ENCODE peak calls at places on chromosomes 1 and 21, in six cellular contexts. One of them, this sample, is unnamed. For H3K4me1, the result is how much of the 10 kb centered on the place peaks cover.

GRCh38 chr1:89633103-89633744 is at the start of gene LRRC8C:
- DNase-seq in vagina: no peak
- DNase-seq in right lobe of liver: no peak
- DNase-seq in OCI-LY7: peak
- DNase-seq in fibroblast of lung: peak
- DNase-seq in Karpas-422: peak
- DNase-seq in this sample: peak

GRCh38 chr1:172460901-172461315 is 17.0 kb upstream of the PIGC start:
- DNase-seq in vagina: no peak
- DNase-seq in right lobe of liver: no peak
- DNase-seq in OCI-LY7: no peak
- DNase-seq in fibroblast of lung: no peak
- DNase-seq in Karpas-422: no peak
- DNase-seq in this sample: no peak

GRCh38 chr1:227889047-227889862 is 58.5 kb downstream of the WNT9A start:
- DNase-seq in vagina: peak
- DNase-seq in right lobe of liver: no peak
- DNase-seq in OCI-LY7: no peak
- DNase-seq in fibroblast of lung: no peak
- DNase-seq in Karpas-422: no peak
- DNase-seq in this sample: no peak

GRCh38 chr1:59690531-59690930 is 124.2 kb upstream of the HOOK1 start:
- DNase-seq in vagina: no peak
- DNase-seq in right lobe of liver: no peak
- DNase-seq in OCI-LY7: no peak
- DNase-seq in fibroblast of lung: no peak
- DNase-seq in Karpas-422: no peak
- DNase-seq in this sample: no peak

GRCh38 chr1:167763525-167764220 is 41.9 kb downstream of the MPZL1 start:
- DNase-seq in vagina: no peak
- DNase-seq in right lobe of liver: no peak
- DNase-seq in OCI-LY7: no peak
- DNase-seq in fibroblast of lung: no peak
- DNase-seq in Karpas-422: no peak
- DNase-seq in this sample: no peak

GRCh38 chr1:15352122-15352957 is 57.3 kb upstream of the EFHD2 start:
- DNase-seq in vagina: no peak
- DNase-seq in right lobe of liver: no peak
- DNase-seq in OCI-LY7: no peak
- DNase-seq in fibroblast of lung: peak
- DNase-seq in Karpas-422: no peak
- DNase-seq in this sample: peak

GRCh38 chr1:21366288-21366687 is 73.6 kb upstream of the NBPF3 start:
- DNase-seq in vagina: no peak
- DNase-seq in right lobe of liver: no peak
- DNase-seq in OCI-LY7: no peak
- DNase-seq in fibroblast of lung: no peak
- DNase-seq in Karpas-422: no peak
- DNase-seq in this sample: no peak

GRCh38 chr21:18030248-18030647 is 211.1 kb upstream of the C21orf91 start:
- DNase-seq in vagina: no peak
- DNase-seq in right lobe of liver: no peak
- DNase-seq in OCI-LY7: no peak
- DNase-seq in fibroblast of lung: no peak
- DNase-seq in Karpas-422: no peak
- DNase-seq in this sample: no peak

GRCh38 chr21:45954271-45954670 is 27.3 kb upstream of the COL6A1 start:
- DNase-seq in vagina: no peak
- DNase-seq in right lobe of liver: no peak
- DNase-seq in OCI-LY7: no peak
- DNase-seq in fibroblast of lung: peak
- DNase-seq in Karpas-422: no peak
- DNase-seq in this sample: no peak

GRCh38 chr21:41691205-41692203 is 75.3 kb downstream of the RIPK4 start:
- DNase-seq in vagina: no peak
- DNase-seq in right lobe of liver: no peak
- DNase-seq in OCI-LY7: no peak
- DNase-seq in fibroblast of lung: no peak
- DNase-seq in Karpas-422: no peak
- DNase-seq in this sample: peak

GRCh38 chr21:16983425-16983824 is 529.4 kb upstream of the CXADR start:
- DNase-seq in vagina: no peak
- DNase-seq in right lobe of liver: no peak
- DNase-seq in OCI-LY7: no peak
- DNase-seq in fibroblast of lung: no peak
- DNase-seq in Karpas-422: no peak
- DNase-seq in this sample: no peak

GRCh38 chr1:117710710-117711109 is 104.9 kb downstream of the TENT5C start:
- DNase-seq in vagina: no peak
- DNase-seq in right lobe of liver: no peak
- DNase-seq in OCI-LY7: peak
- DNase-seq in fibroblast of lung: no peak
- DNase-seq in Karpas-422: peak
- DNase-seq in this sample: peak

GRCh38 chr1:91744973-91745648 is 140.8 kb downstream of the TGFBR3 start:
- DNase-seq in vagina: peak
- DNase-seq in right lobe of liver: peak
- DNase-seq in OCI-LY7: no peak
- DNase-seq in fibroblast of lung: peak
- DNase-seq in Karpas-422: no peak
- DNase-seq in this sample: no peak

GRCh38 chr1:204228896-204229295 is 15.1 kb upstream of the GOLT1A start:
- DNase-seq in vagina: no peak
- DNase-seq in right lobe of liver: no peak
- DNase-seq in OCI-LY7: no peak
- DNase-seq in fibroblast of lung: no peak
- DNase-seq in Karpas-422: no peak
- DNase-seq in this sample: no peak

GRCh38 chr1:154325583-154326545 is 539 bp downstream of the ATP8B2 start:
- DNase-seq in vagina: no peak
- DNase-seq in right lobe of liver: no peak
- DNase-seq in OCI-LY7: peak
- DNase-seq in fibroblast of lung: peak
- DNase-seq in Karpas-422: peak
- DNase-seq in this sample: no peak

GRCh38 chr1:20723537-20724363 is 5.9 kb upstream of the KIF17 start:
- DNase-seq in vagina: peak
- DNase-seq in right lobe of liver: peak
- DNase-seq in OCI-LY7: no peak
- DNase-seq in fibroblast of lung: no peak
- DNase-seq in Karpas-422: no peak
- DNase-seq in this sample: no peak

GRCh38 chr1:213507472-213508223 is 456.6 kb downstream of the RPS6KC1 start:
- DNase-seq in vagina: no peak
- DNase-seq in right lobe of liver: no peak
- DNase-seq in OCI-LY7: no peak
- DNase-seq in fibroblast of lung: no peak
- DNase-seq in Karpas-422: no peak
- DNase-seq in this sample: no peak

GRCh38 chr1:85894651-85895050 is 186.4 kb upstream of the ZNHIT6 start:
- DNase-seq in vagina: no peak
- DNase-seq in right lobe of liver: no peak
- DNase-seq in OCI-LY7: peak
- DNase-seq in fibroblast of lung: peak
- DNase-seq in Karpas-422: peak
- DNase-seq in this sample: peak

GRCh38 chr1:216710598-216711333 is 12.5 kb downstream of the ESRRG start:
- DNase-seq in vagina: no peak
- DNase-seq in right lobe of liver: no peak
- DNase-seq in OCI-LY7: no peak
- DNase-seq in fibroblast of lung: no peak
- DNase-seq in Karpas-422: no peak
- DNase-seq in this sample: no peak

GRCh38 chr1:92476071-92476607 is 10.6 kb downstream of the GFI1 start:
- DNase-seq in vagina: no peak
- DNase-seq in right lobe of liver: no peak
- DNase-seq in OCI-LY7: peak
- DNase-seq in fibroblast of lung: no peak
- DNase-seq in Karpas-422: no peak
- DNase-seq in this sample: peak

GRCh38 chr21:38984982-38985422 is 179.3 kb downstream of the ETS2 start:
- DNase-seq in vagina: no peak
- DNase-seq in right lobe of liver: no peak
- DNase-seq in OCI-LY7: no peak
- DNase-seq in fibroblast of lung: peak
- DNase-seq in Karpas-422: no peak
- DNase-seq in this sample: peak

GRCh38 chr1:239268941-239269340 is 117.4 kb upstream of the CHRM3 start:
- DNase-seq in vagina: no peak
- DNase-seq in right lobe of liver: no peak
- DNase-seq in OCI-LY7: no peak
- DNase-seq in fibroblast of lung: no peak
- DNase-seq in Karpas-422: no peak
- DNase-seq in this sample: no peak

GRCh38 chr1:23562138-23562819 is 3.0 kb upstream of the ID3 start:
- DNase-seq in vagina: peak
- DNase-seq in right lobe of liver: peak
- DNase-seq in OCI-LY7: peak
- DNase-seq in fibroblast of lung: peak
- DNase-seq in Karpas-422: peak
- DNase-seq in this sample: peak

GRCh38 chr1:43822040-43822439 is 111.6 kb upstream of the ARTN start:
- DNase-seq in vagina: no peak
- DNase-seq in right lobe of liver: no peak
- DNase-seq in OCI-LY7: no peak
- DNase-seq in fibroblast of lung: peak
- DNase-seq in Karpas-422: no peak
- DNase-seq in this sample: no peak

GRCh38 chr1:50251592-50252165 is 143.0 kb downstream of the ELAVL4 start:
- DNase-seq in vagina: no peak
- DNase-seq in right lobe of liver: no peak
- DNase-seq in OCI-LY7: peak
- DNase-seq in fibroblast of lung: no peak
- DNase-seq in Karpas-422: peak
- DNase-seq in this sample: no peak

GRCh38 chr1:247639381-247639981 is 34.1 kb downstream of the OR2G3 start:
- DNase-seq in vagina: no peak
- DNase-seq in right lobe of liver: peak
- DNase-seq in OCI-LY7: no peak
- DNase-seq in fibroblast of lung: no peak
- DNase-seq in Karpas-422: no peak
- DNase-seq in this sample: no peak

GRCh38 chr1:230643887-230644286 is 1.6 kb downstream of the COG2 start:
- DNase-seq in vagina: no peak
- DNase-seq in right lobe of liver: no peak
- DNase-seq in OCI-LY7: peak
- DNase-seq in fibroblast of lung: no peak
- DNase-seq in Karpas-422: no peak
- DNase-seq in this sample: no peak

GRCh38 chr1:59108481-59109317 is 188.2 kb upstream of the FGGY start:
- DNase-seq in vagina: no peak
- DNase-seq in right lobe of liver: no peak
- DNase-seq in OCI-LY7: no peak
- DNase-seq in fibroblast of lung: no peak
- DNase-seq in Karpas-422: no peak
- DNase-seq in this sample: no peak

GRCh38 chr1:225888898-225889690 is at the start of gene LEFTY1:
- DNase-seq in vagina: no peak
- DNase-seq in right lobe of liver: no peak
- DNase-seq in OCI-LY7: no peak
- DNase-seq in fibroblast of lung: peak
- DNase-seq in Karpas-422: no peak
- DNase-seq in this sample: no peak
- H3K4me1 ChIP-seq in vagina: under half
- H3K4me1 ChIP-seq in right lobe of liver: half or more
- H3K4me1 ChIP-seq in OCI-LY7: under half
- H3K4me1 ChIP-seq in fibroblast of lung: under half
- H3K4me1 ChIP-seq in Karpas-422: under half
- H3K4me1 ChIP-seq in this sample: under half

GRCh38 chr1:221778535-221779142 is 36.8 kb upstream of the DUSP10 start:
- DNase-seq in vagina: no peak
- DNase-seq in right lobe of liver: no peak
- DNase-seq in OCI-LY7: no peak
- DNase-seq in fibroblast of lung: no peak
- DNase-seq in Karpas-422: no peak
- DNase-seq in this sample: peak

GRCh38 chr1:221779771-221780170 is 37.9 kb upstream of the DUSP10 start:
- DNase-seq in vagina: no peak
- DNase-seq in right lobe of liver: no peak
- DNase-seq in OCI-LY7: no peak
- DNase-seq in fibroblast of lung: no peak
- DNase-seq in Karpas-422: no peak
- DNase-seq in this sample: no peak

GRCh38 chr1:221776495-221777413 is 34.9 kb upstream of the DUSP10 start:
- DNase-seq in vagina: no peak
- DNase-seq in right lobe of liver: no peak
- DNase-seq in OCI-LY7: no peak
- DNase-seq in fibroblast of lung: no peak
- DNase-seq in Karpas-422: no peak
- DNase-seq in this sample: no peak

GRCh38 chr1:221778125-221778524 is 36.2 kb upstream of the DUSP10 start:
- DNase-seq in vagina: no peak
- DNase-seq in right lobe of liver: no peak
- DNase-seq in OCI-LY7: no peak
- DNase-seq in fibroblast of lung: no peak
- DNase-seq in Karpas-422: no peak
- DNase-seq in this sample: no peak

DNA sequence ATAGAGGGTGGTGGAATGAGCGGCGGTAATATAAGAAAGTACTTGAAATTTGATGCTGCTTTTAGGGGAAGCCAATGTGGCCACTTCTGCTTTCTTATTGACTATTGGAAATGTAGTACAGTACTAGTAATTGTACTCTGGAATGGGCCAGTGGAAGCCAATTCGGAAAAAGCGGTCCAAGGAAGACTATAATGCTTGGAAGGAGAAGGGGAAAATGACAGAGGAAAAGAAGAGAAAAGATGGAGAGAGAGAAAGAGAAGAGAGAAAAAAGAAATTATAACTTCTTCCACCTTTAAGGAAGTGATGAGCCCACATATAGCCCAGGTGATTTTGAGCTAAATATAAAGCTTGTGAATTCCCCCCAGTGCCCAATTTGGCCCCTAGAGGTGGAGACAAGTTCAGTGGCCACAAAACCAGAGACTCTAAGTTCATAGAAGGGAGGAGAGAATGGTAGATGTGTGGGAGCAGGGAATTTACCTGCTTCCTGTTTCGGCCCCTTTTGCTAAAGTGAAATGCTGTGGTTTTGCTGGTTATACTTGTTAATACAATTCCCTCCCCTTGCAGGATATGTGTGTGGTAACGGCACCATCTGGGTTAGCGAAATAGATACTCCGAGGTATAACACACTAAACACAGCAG is 35.7 kb upstream of the DUSP10 start:
- DNase-seq in vagina: no peak
- DNase-seq in right lobe of liver: no peak
- DNase-seq in OCI-LY7: no peak
- DNase-seq in fibroblast of lung: no peak
- DNase-seq in Karpas-422: no peak
- DNase-seq in this sample: peak
- H3K4me3 ChIP-seq in vagina: no peak
- H3K4me3 ChIP-seq in right lobe of liver: no peak
- H3K4me3 ChIP-seq in OCI-LY7: no peak
- H3K4me3 ChIP-seq in fibroblast of lung: no peak
- H3K4me3 ChIP-seq in Karpas-422: no peak
- H3K4me3 ChIP-seq in this sample: no peak

GRCh38 chr1:41408691-41409090 is 47.5 kb downstream of the FOXO6 start:
- DNase-seq in vagina: no peak
- DNase-seq in right lobe of liver: no peak
- DNase-seq in OCI-LY7: no peak
- DNase-seq in fibroblast of lung: no peak
- DNase-seq in Karpas-422: no peak
- DNase-seq in this sample: no peak
- H3K4me1 ChIP-seq in vagina: under half
- H3K4me1 ChIP-seq in right lobe of liver: under half
- H3K4me1 ChIP-seq in OCI-LY7: under half
- H3K4me1 ChIP-seq in fibroblast of lung: under half
- H3K4me1 ChIP-seq in Karpas-422: under half
- H3K4me1 ChIP-seq in this sample: under half

GRCh38 chr1:62689524-62689923 is 1.3 kb upstream of the DOCK7 start:
- DNase-seq in vagina: no peak
- DNase-seq in right lobe of liver: no peak
- DNase-seq in OCI-LY7: no peak
- DNase-seq in fibroblast of lung: peak
- DNase-seq in Karpas-422: no peak
- DNase-seq in this sample: no peak
- H3K4me3 ChIP-seq in vagina: no peak
- H3K4me3 ChIP-seq in right lobe of liver: no peak
- H3K4me3 ChIP-seq in OCI-LY7: no peak
- H3K4me3 ChIP-seq in fibroblast of lung: peak
- H3K4me3 ChIP-seq in Karpas-422: no peak
- H3K4me3 ChIP-seq in this sample: peak